ENCODE peak calls at places on chromosomes 13 and 19, in seven cellular contexts. J is adrenal gland; A is A673; R is sigmoid colon; I is IMR-90; P is CD8-positive, alpha-beta T cell; H is cardiac muscle cell. S is an unnamed sample.

GRCh38 chr19:10288662-10289166 is 1.0 kb upstream of the ICAM5 start:
- DNase-seq in J (no peak), A (peak; percentile 87), R (no peak), I (peak; percentile 40), P (no peak), H (peak; percentile 65), S (no peak)

GRCh38 chr19:1747285-1748114 is 5.8 kb upstream of the ONECUT3 start:
- DNase-seq in J (no peak), A (no peak), R (no peak), I (peak; percentile 80), P (peak; percentile 23), H (no peak), S (no peak)

GRCh38 chr13:51453959-51454703 is 1.3 kb upstream of the INTS6 start:
- DNase-seq in J (peak; percentile 44), A (peak; percentile 42), R (peak; percentile 70), I (peak; percentile 6), P (peak; percentile 22), H (peak; percentile 32), S (peak; percentile 42)

GRCh38 chr13:93462151-93462550 is 235.5 kb downstream of the GPC6 start:
- DNase-seq in J (no peak), A (no peak), R (no peak), I (no peak), P (no peak), H (no peak), S (no peak)

GRCh38 chr13:48116808-48117207 is 21.9 kb upstream of the MED4 start:
- DNase-seq in J (no peak), A (no peak), R (no peak), I (no peak), P (no peak), H (no peak), S (no peak)

GRCh38 chr19:47719047-47719885 is 6.0 kb downstream of the EHD2 start:
- DNase-seq in J (peak; percentile 86), A (peak; percentile 30), R (peak; percentile 99), I (peak; percentile 99), P (no peak), H (peak; percentile 43), S (peak; percentile 86)

GRCh38 chr13:64234255-64234654 is 2818.6 kb upstream of the PCDH20 start:
- DNase-seq in J (no peak), A (peak; percentile 38), R (no peak), I (peak; percentile 65), P (no peak), H (no peak), S (no peak)

GRCh38 chr13:41004875-41005693 is 14.0 kb downstream of the ELF1 start:
- DNase-seq in J (no peak), A (peak; percentile 56), R (no peak), I (no peak), P (no peak), H (no peak), S (no peak)

GRCh38 chr19:16951529-16951928 is 62.7 kb downstream of the F2RL3 start:
- DNase-seq in J (no peak), A (no peak), R (no peak), I (peak; percentile 8), P (no peak), H (no peak), S (no peak)

GRCh38 chr19:5338661-5339469 is 1.7 kb downstream of the PTPRS start:
- DNase-seq in J (no peak), A (peak; percentile 53), R (no peak), I (no peak), P (no peak), H (peak; percentile 73), S (no peak)

GRCh38 chr13:29733069-29733700 is 117.2 kb downstream of the UBL3 start:
- DNase-seq in J (no peak), A (no peak), R (no peak), I (no peak), P (no peak), H (no peak), S (no peak)

GRCh38 chr13:112245959-112246358 is 130.2 kb upstream of the SPACA7 start:
- DNase-seq in J (no peak), A (no peak), R (peak; percentile 50), I (no peak), P (no peak), H (no peak), S (peak; percentile 11)

GRCh38 chr19:11236324-11237301 is 2.8 kb upstream of the ANGPTL8 start:
- DNase-seq in J (no peak), A (no peak), R (no peak), I (no peak), P (no peak), H (no peak), S (no peak)

GRCh38 chr13:79549355-79550106 is 68.6 kb downstream of the NDFIP2 start:
- DNase-seq in J (no peak), A (no peak), R (no peak), I (peak; percentile 38), P (no peak), H (no peak), S (no peak)

GRCh38 chr19:18157465-18158063 is 4.6 kb downstream of the PIK3R2 start:
- DNase-seq in J (peak; percentile 71), A (no peak), R (no peak), I (no peak), P (no peak), H (no peak), S (peak; percentile 64)

GRCh38 chr13:26019881-26020535 is 31.8 kb downstream of the SHISA2 start:
- DNase-seq in J (no peak), A (peak; percentile 19), R (no peak), I (peak; percentile 63), P (no peak), H (no peak), S (no peak)

GRCh38 chr13:57666131-57666530 is 34.6 kb downstream of the PCDH17 start:
- DNase-seq in J (no peak), A (no peak), R (no peak), I (no peak), P (no peak), H (no peak), S (no peak)

GRCh38 chr19:49567722-49568454 is 12.5 kb downstream of the NOSIP start:
- DNase-seq in J (no peak), A (no peak), R (no peak), I (no peak), P (peak; percentile 57), H (no peak), S (no peak)

GRCh38 chr13:77751513-77752456 is 54.3 kb downstream of the SLAIN1 start:
- DNase-seq in J (peak; percentile 36), A (peak; percentile 86), R (no peak), I (peak; percentile 37), P (peak; percentile 13), H (peak; percentile 62), S (peak; percentile 55)

GRCh38 chr13:94329754-94330551 is 149.5 kb downstream of the DCT start:
- DNase-seq in J (peak; percentile 33), A (peak; percentile 51), R (no peak), I (peak; percentile 95), P (no peak), H (no peak), S (no peak)

GRCh38 chr19:13931582-13932378 is 6.4 kb downstream of the PODNL1 start:
- DNase-seq in J (no peak), A (no peak), R (no peak), I (no peak), P (no peak), H (no peak), S (no peak)

GRCh38 chr13:44474122-44474910 is 100.7 kb downstream of the SERP2 start:
- DNase-seq in J (no peak), A (peak; percentile 48), R (no peak), I (peak; percentile 17), P (no peak), H (peak; percentile 12), S (peak; percentile 60)

GRCh38 chr13:48551329-48551728 is 18.4 kb upstream of the RCBTB2 start:
- DNase-seq in J (no peak), A (no peak), R (no peak), I (no peak), P (no peak), H (no peak), S (no peak)

GRCh38 chr19:44753932-44754742 is 5.6 kb downstream of the BCL3 start:
- DNase-seq in J (peak; percentile 78), A (peak; percentile 50), R (peak; percentile 97), I (peak; percentile 77), P (peak; percentile 71), H (peak; percentile 87), S (peak; percentile 92)

GRCh38 chr13:98479496-98480003 is 97.4 kb downstream of the STK24 start:
- DNase-seq in J (no peak), A (no peak), R (peak; percentile 61), I (no peak), P (no peak), H (no peak), S (no peak)
- H3K4me1 ChIP-seq in J (peaks cover 33% of the 10 kb centered on the region), A (peaks cover 32% of the 10 kb centered on the region), R (peaks cover 97% of the 10 kb centered on the region), I (peaks cover 37% of the 10 kb centered on the region), P (peaks cover 46% of the 10 kb centered on the region), H (peaks cover 79% of the 10 kb centered on the region), S (peaks cover 47% of the 10 kb centered on the region)

GRCh38 chr13:54733639-54734038 is 1705.0 kb downstream of the OLFM4 start:
- DNase-seq in J (no peak), A (peak; percentile 0), R (no peak), I (no peak), P (no peak), H (peak; percentile 24), S (no peak)
- TF ChIP-seq CTCF in J (no peak), A (no peak), R (no peak), I (no peak), P (no peak), H (no peak), S (no peak)

DNA sequence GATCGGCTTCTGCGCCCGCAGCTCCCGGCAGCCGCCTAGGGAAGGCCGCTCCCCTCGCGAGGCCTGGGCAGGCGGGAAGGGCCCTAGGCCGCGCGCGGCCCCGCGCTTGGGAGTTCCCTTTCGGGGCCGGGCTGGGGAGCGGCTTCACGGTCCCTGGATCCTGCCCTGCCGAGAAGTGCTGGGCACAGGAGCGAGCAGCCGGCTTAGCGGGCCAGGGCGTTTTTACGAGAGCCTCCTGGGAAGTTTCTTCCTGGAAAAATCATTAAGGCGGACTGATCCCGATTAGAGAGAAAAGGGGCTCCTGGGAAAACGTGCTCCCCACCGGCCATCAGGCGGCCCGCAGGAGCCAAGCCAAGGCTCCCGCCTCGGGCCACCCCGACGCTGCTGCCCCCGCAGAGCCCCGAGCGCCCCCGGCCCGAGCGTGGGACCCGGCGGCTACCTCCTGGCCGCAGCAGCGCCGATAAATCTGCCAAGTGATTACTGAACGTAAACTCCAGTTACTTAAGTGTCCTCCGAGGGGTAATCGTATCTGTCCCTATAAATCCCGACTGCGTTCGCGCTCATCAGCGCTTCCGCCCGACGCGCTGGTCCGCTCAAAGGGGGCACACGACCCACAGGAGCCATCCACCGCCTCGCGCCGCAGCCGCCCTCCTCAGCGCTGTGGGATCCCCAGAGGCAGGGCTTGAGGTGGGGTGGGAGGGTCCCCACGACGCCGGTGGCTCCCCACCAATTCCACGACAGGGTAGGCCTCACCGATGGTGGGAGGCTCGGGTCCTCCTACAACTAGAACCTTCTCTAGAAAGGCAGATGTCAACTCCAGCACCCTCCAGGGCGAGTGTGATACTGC is 2.8 kb downstream of the ZIC5 start:
- DNase-seq in J (no peak), A (peak; percentile 79), R (peak; percentile 47), I (no peak), P (no peak), H (peak; percentile 62), S (no peak)
- H3K4me3 ChIP-seq in J (no peak overlapping the region), A (peak overlapping the region; percentile 91), R (peak overlapping the region; percentile 17), I (no peak overlapping the region), P (peak overlapping the region; percentile 19), H (peak overlapping the region; percentile 41), S (peak overlapping the region; percentile 3)

DNA sequence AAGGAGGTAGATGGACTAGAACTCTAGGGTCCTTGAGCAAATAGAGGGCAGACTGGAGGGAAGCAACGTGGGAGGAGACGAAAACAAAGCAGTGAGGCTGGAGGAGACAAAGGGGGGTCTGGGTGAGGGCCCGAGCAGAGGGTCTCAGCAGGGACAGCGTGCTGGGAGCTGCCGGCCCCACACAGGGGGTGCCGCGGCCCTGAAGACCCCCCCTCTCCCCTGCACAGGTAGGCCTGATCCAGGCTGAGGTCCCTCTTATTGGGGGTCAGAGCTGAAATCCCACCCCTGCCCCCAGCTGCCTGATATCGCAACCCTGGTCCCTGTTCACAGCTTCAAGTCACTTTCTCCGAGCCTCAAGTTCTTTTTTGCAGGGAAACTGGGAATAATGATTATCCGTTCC is 8.7 kb downstream of the EPS8L1 start:
- DNase-seq in J (no peak), A (no peak), R (no peak), I (no peak), P (no peak), H (no peak), S (no peak)
- H3K4me1 ChIP-seq in J (peaks cover 16% of the 10 kb centered on the region), A (peaks cover 29% of the 10 kb centered on the region), R (peaks cover 52% of the 10 kb centered on the region), I (peaks cover 16% of the 10 kb centered on the region), P (peaks cover 48% of the 10 kb centered on the region), H (peaks cover 7% of the 10 kb centered on the region), S (peaks cover 23% of the 10 kb centered on the region)